ENCODE peak calls at places on chromosomes 16 and 17, in four cellular contexts. One of them, this sample, is unnamed.

GRCh38 chr17:15411556-15412198 is 55.7 kb downstream of the CDRT4 start:
- DNase-seq in MCF 10A: no peak
- DNase-seq in GM10248: no peak
- DNase-seq in RWPE1: no peak
- DNase-seq in this sample: no peak

GRCh38 chr17:73773702-73774101 is 129.5 kb upstream of the SDK2 start:
- DNase-seq in MCF 10A: no peak
- DNase-seq in GM10248: no peak
- DNase-seq in RWPE1: no peak
- DNase-seq in this sample: no peak

GRCh38 chr16:86572041-86572521 is 5.5 kb downstream of the FOXC2 start:
- DNase-seq in MCF 10A: no peak
- DNase-seq in GM10248: no peak
- DNase-seq in RWPE1: no peak
- DNase-seq in this sample: no peak

GRCh38 chr17:80498242-80498919 is 22.0 kb upstream of the NPTX1 start:
- DNase-seq in MCF 10A: no peak
- DNase-seq in GM10248: no peak
- DNase-seq in RWPE1: no peak
- DNase-seq in this sample: no peak

GRCh38 chr16:74448990-74449389 is 27.7 kb upstream of the CLEC18B start:
- DNase-seq in MCF 10A: peak
- DNase-seq in GM10248: no peak
- DNase-seq in RWPE1: peak
- DNase-seq in this sample: no peak

GRCh38 chr16:56246051-56246817 is 54.9 kb downstream of the GNAO1 start:
- DNase-seq in MCF 10A: peak
- DNase-seq in GM10248: no peak
- DNase-seq in RWPE1: peak
- DNase-seq in this sample: no peak

GRCh38 chr17:49932131-49932723 is 36.8 kb upstream of the DLX4 start:
- DNase-seq in MCF 10A: no peak
- DNase-seq in GM10248: no peak
- DNase-seq in RWPE1: no peak
- DNase-seq in this sample: no peak

GRCh38 chr17:10631048-10631700 is 25.9 kb downstream of the MYH3 start:
- DNase-seq in MCF 10A: peak
- DNase-seq in GM10248: peak
- DNase-seq in RWPE1: peak
- DNase-seq in this sample: no peak

GRCh38 chr17:58399974-58400373 is 17.4 kb downstream of the RNF43 start:
- DNase-seq in MCF 10A: no peak
- DNase-seq in GM10248: no peak
- DNase-seq in RWPE1: no peak
- DNase-seq in this sample: no peak

GRCh38 chr17:68775338-68775737 is 174.2 kb upstream of the FAM20A start:
- DNase-seq in MCF 10A: no peak
- DNase-seq in GM10248: no peak
- DNase-seq in RWPE1: no peak
- DNase-seq in this sample: no peak

GRCh38 chr17:72538921-72539352 is 418.1 kb downstream of the SOX9 start:
- DNase-seq in MCF 10A: no peak
- DNase-seq in GM10248: no peak
- DNase-seq in RWPE1: no peak
- DNase-seq in this sample: no peak

GRCh38 chr17:57902800-57903759 is 52.1 kb downstream of the CUEDC1 start:
- DNase-seq in MCF 10A: peak
- DNase-seq in GM10248: peak
- DNase-seq in RWPE1: peak
- DNase-seq in this sample: no peak

GRCh38 chr16:57471852-57472664 is 9.6 kb downstream of the POLR2C start:
- DNase-seq in MCF 10A: no peak
- DNase-seq in GM10248: no peak
- DNase-seq in RWPE1: no peak
- DNase-seq in this sample: no peak

GRCh38 chr16:48076455-48077012 is 79.3 kb downstream of the ABCC12 start:
- DNase-seq in MCF 10A: no peak
- DNase-seq in GM10248: no peak
- DNase-seq in RWPE1: no peak
- DNase-seq in this sample: no peak

GRCh38 chr17:61203765-61204164 is 195.9 kb upstream of the TBX2 start:
- DNase-seq in MCF 10A: no peak
- DNase-seq in GM10248: no peak
- DNase-seq in RWPE1: no peak
- DNase-seq in this sample: no peak

GRCh38 chr16:54318941-54319340 is 32.4 kb upstream of the IRX3 start:
- DNase-seq in MCF 10A: no peak
- DNase-seq in GM10248: no peak
- DNase-seq in RWPE1: peak
- DNase-seq in this sample: no peak

GRCh38 chr16:70770968-70771552 is 29.9 kb downstream of the VAC14 start:
- DNase-seq in MCF 10A: peak
- DNase-seq in GM10248: peak
- DNase-seq in RWPE1: peak
- DNase-seq in this sample: peak

GRCh38 chr17:30950189-30950588 is 20.6 kb upstream of the RNF135 start:
- DNase-seq in MCF 10A: no peak
- DNase-seq in GM10248: no peak
- DNase-seq in RWPE1: no peak
- DNase-seq in this sample: no peak

GRCh38 chr16:70590722-70591438 is 55.5 kb upstream of the IL34 start:
- DNase-seq in MCF 10A: no peak
- DNase-seq in GM10248: no peak
- DNase-seq in RWPE1: no peak
- DNase-seq in this sample: no peak

GRCh38 chr17:50276588-50277356 is 2.5 kb downstream of the TMEM92 start:
- DNase-seq in MCF 10A: no peak
- DNase-seq in GM10248: no peak
- DNase-seq in RWPE1: no peak
- DNase-seq in this sample: peak

GRCh38 chr16:53429221-53429943 is 4.9 kb upstream of the RBL2 start:
- DNase-seq in MCF 10A: peak
- DNase-seq in GM10248: no peak
- DNase-seq in RWPE1: no peak
- DNase-seq in this sample: no peak

GRCh38 chr17:6108987-6109386 is 38.8 kb downstream of the WSCD1 start:
- DNase-seq in MCF 10A: no peak
- DNase-seq in GM10248: no peak
- DNase-seq in RWPE1: no peak
- DNase-seq in this sample: no peak

GRCh38 chr17:16085066-16085699 is 85.6 kb downstream of the TTC19 start:
- DNase-seq in MCF 10A: peak
- DNase-seq in GM10248: no peak
- DNase-seq in RWPE1: no peak
- DNase-seq in this sample: no peak

GRCh38 chr17:49362723-49363117 is 670 bp upstream of the ZNF652 start:
- DNase-seq in MCF 10A: no peak
- DNase-seq in GM10248: no peak
- DNase-seq in RWPE1: peak
- DNase-seq in this sample: no peak

GRCh38 chr17:46045639-46046038 is 46.6 kb downstream of the STH start:
- DNase-seq in MCF 10A: no peak
- DNase-seq in GM10248: no peak
- DNase-seq in RWPE1: no peak
- DNase-seq in this sample: no peak

GRCh38 chr16:11752856-11753255 is 10.2 kb upstream of the TXNDC11 start:
- DNase-seq in MCF 10A: no peak
- DNase-seq in GM10248: no peak
- DNase-seq in RWPE1: no peak
- DNase-seq in this sample: no peak

GRCh38 chr17:58968662-58969061 is 138.0 kb downstream of the TRIM37 start:
- DNase-seq in MCF 10A: no peak
- DNase-seq in GM10248: no peak
- DNase-seq in RWPE1: no peak
- DNase-seq in this sample: no peak

GRCh38 chr17:76524598-76525512 is 12.7 kb downstream of the CYGB start:
- DNase-seq in MCF 10A: peak
- DNase-seq in GM10248: no peak
- DNase-seq in RWPE1: no peak
- DNase-seq in this sample: no peak

GRCh38 chr16:28069921-28070794 is 6.6 kb upstream of the GSG1L start:
- DNase-seq in MCF 10A: no peak
- DNase-seq in GM10248: no peak
- DNase-seq in RWPE1: no peak
- DNase-seq in this sample: no peak

GRCh38 chr16:51243836-51244483 is 92.9 kb upstream of the SALL1 start:
- DNase-seq in MCF 10A: peak
- DNase-seq in GM10248: no peak
- DNase-seq in RWPE1: peak
- DNase-seq in this sample: no peak

GRCh38 chr17:81405382-81406005 is 10.2 kb downstream of the BAHCC1 start:
- DNase-seq in MCF 10A: peak
- DNase-seq in GM10248: no peak
- DNase-seq in RWPE1: no peak
- DNase-seq in this sample: no peak

DNA sequence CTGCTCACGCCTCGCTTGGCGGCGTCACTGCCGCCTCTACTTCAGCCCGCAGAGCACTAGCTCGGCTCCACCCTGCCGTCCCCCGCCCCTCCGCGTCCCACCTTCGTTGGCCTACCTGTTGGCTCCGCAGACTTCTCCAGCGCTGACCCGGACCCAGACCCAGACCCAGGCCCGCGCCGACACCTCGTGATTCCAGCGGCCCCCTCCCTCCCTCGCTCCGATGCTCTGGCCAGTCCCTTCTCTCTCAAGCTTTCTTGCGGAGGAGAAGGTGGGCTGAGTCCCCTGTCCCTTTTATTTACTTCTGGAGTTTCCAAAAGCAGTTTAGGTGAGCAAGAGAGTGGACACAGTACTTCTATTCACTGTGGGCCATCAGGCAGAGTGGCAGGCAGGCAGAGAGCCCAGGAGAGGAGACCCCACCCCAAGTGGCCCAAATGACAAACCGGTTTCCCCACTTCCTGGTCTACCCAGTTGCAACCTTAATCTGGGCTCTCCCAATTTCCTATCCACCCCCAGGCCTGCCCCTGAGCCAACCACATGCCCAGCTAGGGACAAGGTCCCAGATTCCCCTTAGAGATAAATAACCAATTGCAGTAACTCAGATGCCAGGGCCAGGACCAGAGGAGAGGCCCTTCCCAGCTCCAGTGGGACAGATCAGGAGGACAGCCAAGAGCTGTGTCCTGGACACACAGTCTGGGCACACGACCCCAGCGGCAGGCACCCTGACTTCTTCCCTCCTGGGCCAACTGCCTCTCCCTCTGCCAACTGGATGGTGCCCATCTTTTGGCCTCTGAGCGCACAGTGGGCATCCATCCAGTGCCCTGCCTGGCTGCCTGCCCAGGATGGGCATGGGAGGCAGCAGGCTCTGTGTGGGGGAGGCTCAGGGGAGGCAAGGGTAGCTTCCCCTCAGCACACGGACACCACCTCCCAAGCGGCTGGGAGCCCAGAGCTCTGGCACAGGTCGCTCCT is 1.2 kb upstream of the SRCIN1 start:
- DNase-seq in MCF 10A: no peak
- DNase-seq in GM10248: no peak
- DNase-seq in RWPE1: no peak
- DNase-seq in this sample: no peak
- TF ChIP-seq CTCF in MCF 10A: no peak
- TF ChIP-seq CTCF in GM10248: no peak
- TF ChIP-seq CTCF in RWPE1: peak
- TF ChIP-seq CTCF in this sample: peak

GRCh38 chr16:534089-534635 is 6.7 kb downstream of the CAPN15 start:
- DNase-seq in MCF 10A: no peak
- DNase-seq in GM10248: no peak
- DNase-seq in RWPE1: no peak
- DNase-seq in this sample: no peak

GRCh38 chr16:534856-535445 is 7.4 kb downstream of the CAPN15 start:
- DNase-seq in MCF 10A: no peak
- DNase-seq in GM10248: no peak
- DNase-seq in RWPE1: no peak
- DNase-seq in this sample: no peak

GRCh38 chr16:536746-537145 is 9.2 kb downstream of the CAPN15 start:
- DNase-seq in MCF 10A: no peak
- DNase-seq in GM10248: no peak
- DNase-seq in RWPE1: no peak
- DNase-seq in this sample: no peak

GRCh38 chr16:537415-538335 is 10.2 kb downstream of the CAPN15 start:
- DNase-seq in MCF 10A: no peak
- DNase-seq in GM10248: no peak
- DNase-seq in RWPE1: no peak
- DNase-seq in this sample: no peak

GRCh38 chr16:535446-536405 is 8.2 kb downstream of the CAPN15 start:
- DNase-seq in MCF 10A: peak
- DNase-seq in GM10248: no peak
- DNase-seq in RWPE1: peak
- DNase-seq in this sample: no peak
- TF ChIP-seq CTCF in MCF 10A: no peak
- TF ChIP-seq CTCF in GM10248: no peak
- TF ChIP-seq CTCF in RWPE1: no peak
- TF ChIP-seq CTCF in this sample: peak

DNA sequence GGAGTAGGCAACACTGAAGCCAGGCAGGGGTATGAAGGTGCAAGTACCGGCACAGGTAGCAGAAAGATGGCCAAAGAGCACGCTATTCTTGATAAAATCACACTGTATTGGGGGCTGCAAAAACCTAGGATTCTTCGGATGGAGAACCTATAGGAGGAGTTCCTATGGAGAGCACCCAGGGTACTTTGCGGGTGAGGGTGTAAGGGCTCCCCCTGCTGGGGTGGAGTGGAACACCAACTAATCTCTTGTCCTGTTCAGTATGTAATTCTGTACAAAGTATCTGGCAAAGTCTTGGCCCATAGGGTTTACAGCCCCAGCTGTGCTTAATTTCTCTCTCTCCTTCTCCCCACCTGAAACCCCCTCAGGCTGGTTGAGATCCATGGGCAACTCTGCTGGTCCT is 393.1 kb upstream of the ASIC2 start:
- DNase-seq in MCF 10A: no peak
- DNase-seq in GM10248: peak
- DNase-seq in RWPE1: peak
- DNase-seq in this sample: no peak
- TF ChIP-seq CTCF in MCF 10A: no peak
- TF ChIP-seq CTCF in GM10248: peak
- TF ChIP-seq CTCF in RWPE1: no peak
- TF ChIP-seq CTCF in this sample: peak

GRCh38 chr17:3907483-3908216 is 8.6 kb downstream of the P2RX1 start:
- DNase-seq in MCF 10A: peak
- DNase-seq in GM10248: no peak
- DNase-seq in RWPE1: no peak
- DNase-seq in this sample: no peak
- TF ChIP-seq CTCF in MCF 10A: peak
- TF ChIP-seq CTCF in GM10248: peak
- TF ChIP-seq CTCF in RWPE1: no peak
- TF ChIP-seq CTCF in this sample: peak